ENCODE peak calls at places on chromosomes 13 and 19, in four cellular contexts. I, A, Y and D are unnamed samples.

GRCh38 chr19:2491130-2491801 is 15.3 kb downstream of the GADD45B start:
- DNase-seq in I (peak; percentile 70), A (peak; percentile 96), Y (no peak), D (no peak)

GRCh38 chr13:74562381-74562780 is 428.2 kb upstream of the KLF12 start:
- DNase-seq in I (no peak), A (peak; percentile 48), Y (no peak), D (no peak)

GRCh38 chr13:36919833-36920611 is at the start of gene SMAD9:
- DNase-seq in I (peak; percentile 68), A (peak; percentile 65), Y (peak; percentile 49), D (peak; percentile 25)

GRCh38 chr13:114174529-114174941 is 4.5 kb upstream of the CFAP97D2 start:
- DNase-seq in I (no peak), A (no peak), Y (no peak), D (no peak)

GRCh38 chr13:40381935-40382764 is 284.3 kb downstream of the FOXO1 start:
- DNase-seq in I (no peak), A (no peak), Y (no peak), D (no peak)

GRCh38 chr19:33133438-33134031 is 1.6 kb downstream of the WDR88 start:
- DNase-seq in I (no peak), A (no peak), Y (no peak), D (no peak)

GRCh38 chr13:24254151-24254810 is 55.1 kb upstream of the C1QTNF9 start:
- DNase-seq in I (no peak), A (no peak), Y (peak; percentile 51), D (no peak)

GRCh38 chr19:45485301-45486077 is 11.4 kb downstream of the RTN2 start:
- DNase-seq in I (peak; percentile 89), A (peak; percentile 94), Y (peak; percentile 89), D (no peak)

GRCh38 chr13:104683789-104684188 is 1617.6 kb upstream of the SLC10A2 start:
- DNase-seq in I (no peak), A (no peak), Y (no peak), D (no peak)

GRCh38 chr19:11478167-11479089 is 2.4 kb downstream of the ELAVL3 start:
- DNase-seq in I (no peak), A (no peak), Y (peak; percentile 34), D (no peak)

GRCh38 chr19:1037553-1038115 is 2.3 kb upstream of the ABCA7 start:
- DNase-seq in I (no peak), A (no peak), Y (no peak), D (no peak)

GRCh38 chr13:70353096-70353495 is 244.8 kb upstream of the KLHL1 start:
- DNase-seq in I (no peak), A (no peak), Y (no peak), D (no peak)

GRCh38 chr19:49679832-49680472 is 2.9 kb downstream of the PRMT1 start:
- DNase-seq in I (no peak), A (no peak), Y (no peak), D (no peak)

GRCh38 chr19:46639356-46640061 is 3.5 kb upstream of the GNG8 start:
- DNase-seq in I (no peak), A (peak; percentile 72), Y (peak; percentile 22), D (no peak)